ENCODE peak calls at places on chromosomes 7 and 10, in four cellular contexts. G, H, U and J are unnamed samples.

GRCh38 chr7:44251851-44252250 is 51.1 kb downstream of the YKT6 start:
- DNase-seq in G (no peak), H (no peak), U (no peak), J (no peak)

GRCh38 chr7:7664344-7664743 is 23.8 kb downstream of the UMAD1 start:
- DNase-seq in G (no peak), H (no peak), U (no peak), J (peak; percentile 34)

GRCh38 chr10:71725249-71725648 is 5.7 kb upstream of the C10orf105 start:
- DNase-seq in G (no peak), H (no peak), U (no peak), J (no peak)

GRCh38 chr7:68564741-68565140 is 1033.5 kb upstream of the AUTS2 start:
- DNase-seq in G (no peak), H (no peak), U (no peak), J (no peak)

GRCh38 chr7:114939484-114940097 is 17.7 kb downstream of the MDFIC start:
- DNase-seq in G (no peak), H (no peak), U (no peak), J (no peak)

GRCh38 chr10:69861251-69862240 is 59.8 kb downstream of the COL13A1 start:
- DNase-seq in G (no peak), H (peak; percentile 73), U (no peak), J (peak; percentile 86)

GRCh38 chr10:5582736-5583135 is 58.0 kb downstream of the CALML3 start:
- DNase-seq in G (no peak), H (no peak), U (no peak), J (no peak)

GRCh38 chr10:101446947-101447346 is 93.0 kb downstream of the BTRC start:
- DNase-seq in G (no peak), H (no peak), U (no peak), J (no peak)

GRCh38 chr7:44149571-44150465 is 8.7 kb upstream of the MYL7 start:
- DNase-seq in G (no peak), H (peak; percentile 30), U (no peak), J (no peak)

GRCh38 chr10:88545359-88545758 is 37.8 kb downstream of the RNLS start:
- DNase-seq in G (no peak), H (no peak), U (no peak), J (no peak)

GRCh38 chr7:77406421-77406820 is 9.7 kb downstream of the GSAP start:
- DNase-seq in G (no peak), H (no peak), U (no peak), J (no peak)

GRCh38 chr10:117137911-117138642 is at the start of gene VAX1:
- DNase-seq in G (no peak), H (no peak), U (peak; percentile 55), J (no peak)

GRCh38 chr10:78770167-78771090 is 298.3 kb upstream of the ZMIZ1 start:
- DNase-seq in G (no peak), H (no peak), U (no peak), J (no peak)

GRCh38 chr7:12162420-12163113 is 48.5 kb upstream of the TMEM106B start:
- DNase-seq in G (no peak), H (peak; percentile 78), U (no peak), J (peak; percentile 55)

GRCh38 chr7:16657656-16658279 is 11.8 kb downstream of the BZW2 start:
- DNase-seq in G (no peak), H (peak; percentile 94), U (peak; percentile 50), J (peak; percentile 93)

GRCh38 chr7:93359520-93360198 is 127.5 kb downstream of the VPS50 start:
- DNase-seq in G (no peak), H (no peak), U (no peak), J (no peak)

GRCh38 chr10:50275650-50276235 is 24.4 kb upstream of the ASAH2 start:
- DNase-seq in G (peak; percentile 14), H (peak; percentile 7), U (peak; percentile 60), J (peak; percentile 10)

GRCh38 chr10:14024349-14025202 is 306.1 kb downstream of the FRMD4A start:
- DNase-seq in G (no peak), H (no peak), U (no peak), J (no peak)

GRCh38 chr10:116324227-116324950 is at the start of gene CCDC172:
- DNase-seq in G (no peak), H (no peak), U (peak; percentile 43), J (no peak)

GRCh38 chr7:150402671-150403321 is 23.7 kb downstream of the ZNF775 start:
- DNase-seq in G (no peak), H (no peak), U (no peak), J (no peak)

GRCh38 chr10:36463390-36463789 is 662.0 kb upstream of the ANKRD30A start:
- DNase-seq in G (no peak), H (no peak), U (no peak), J (no peak)

GRCh38 chr10:130757821-130758489 is 553.6 kb downstream of the TCERG1L start:
- DNase-seq in G (no peak), H (no peak), U (no peak), J (no peak)

GRCh38 chr7:96952974-96953391 is 52.4 kb upstream of the DLX6 start:
- DNase-seq in G (no peak), H (peak; percentile 15), U (no peak), J (no peak)

GRCh38 chr10:94344522-94345122 is 18.1 kb downstream of the NOC3L start:
- DNase-seq in G (no peak), H (no peak), U (no peak), J (no peak)

GRCh38 chr7:100490483-100491191 is 6.9 kb downstream of the NYAP1 start:
- DNase-seq in G (no peak), H (no peak), U (no peak), J (no peak)

GRCh38 chr10:15824498-15824897 is 35.8 kb downstream of the MINDY3 start:
- DNase-seq in G (no peak), H (peak; percentile 44), U (no peak), J (peak; percentile 39)

GRCh38 chr7:44191171-44191570 is 1.9 kb upstream of the GCK start:
- DNase-seq in G (no peak), H (no peak), U (no peak), J (no peak)

GRCh38 chr7:139456511-139456910 is 27.0 kb downstream of the KLRG2 start:
- DNase-seq in G (no peak), H (no peak), U (no peak), J (no peak)

GRCh38 chr10:77846718-77847311 is 79.7 kb downstream of the DLG5 start:
- DNase-seq in G (peak; percentile 72), H (peak; percentile 66), U (peak; percentile 84), J (peak; percentile 74)

GRCh38 chr7:151851160-151851751 is 25.7 kb downstream of the PRKAG2 start:
- DNase-seq in G (no peak), H (no peak), U (no peak), J (no peak)

GRCh38 chr7:32914186-32914585 is 22.6 kb upstream of the KBTBD2 start:
- DNase-seq in G (no peak), H (no peak), U (peak; percentile 50), J (no peak)
- H3K18ac ChIP-seq in G (no peak overlapping the region), H (no peak overlapping the region), U (no peak overlapping the region), J (no peak overlapping the region)

DNA sequence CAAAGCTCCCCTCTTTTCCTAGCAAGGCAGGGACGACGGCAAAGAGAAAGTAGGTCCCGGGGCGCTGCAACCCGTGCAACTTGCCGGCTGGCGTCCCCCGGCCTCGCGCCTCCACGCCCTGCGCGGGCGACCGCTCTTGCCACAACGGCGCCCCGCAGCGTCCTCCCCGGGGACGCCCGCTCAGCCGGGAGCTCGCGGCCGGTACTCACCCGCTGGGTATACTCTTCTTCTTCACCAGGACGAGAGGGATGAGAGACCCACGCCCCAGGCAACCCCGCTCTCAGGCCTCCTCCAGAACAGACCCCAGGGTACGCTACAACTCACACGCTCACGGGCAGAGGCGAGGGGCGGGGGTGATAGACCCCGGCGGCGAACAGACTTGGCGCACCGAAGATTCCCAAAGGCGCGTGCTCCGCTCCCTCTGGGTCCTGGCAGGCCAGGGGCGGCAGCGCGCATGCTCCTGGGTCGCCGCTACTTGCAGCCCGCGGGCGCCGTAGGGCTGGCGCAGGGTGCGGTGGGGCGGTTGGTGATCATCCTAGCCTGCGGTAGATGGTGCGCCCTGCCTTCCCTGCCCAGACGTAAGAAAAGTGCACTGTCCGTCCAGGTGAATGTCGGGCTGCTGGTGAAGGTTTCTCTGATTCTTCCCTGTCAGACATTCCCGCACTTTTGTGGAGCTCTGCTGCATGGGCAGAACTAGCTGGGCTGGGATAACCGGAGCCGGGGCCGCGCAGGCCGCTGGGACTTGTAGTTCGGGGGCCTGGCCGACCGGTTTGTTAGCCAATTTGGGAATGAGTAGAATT is at the start of gene CC2D2B:
- DNase-seq in G (peak; percentile 82), H (peak; percentile 74), U (peak; percentile 90), J (peak; percentile 88)
- H3K18ac ChIP-seq in G (peak within 1 kb of the TSS; percentile 93), H (no peak within 1 kb of the TSS), U (peak within 1 kb of the TSS; percentile 84), J (peak within 1 kb of the TSS; percentile 48)

GRCh38 chr7:123750389-123751230 is 1.8 kb upstream of the WASL start:
- DNase-seq in G (no peak), H (no peak), U (no peak), J (no peak)

GRCh38 chr7:123747620-123748141 is 1.1 kb downstream of the WASL start:
- DNase-seq in G (peak; percentile 46), H (peak; percentile 88), U (peak; percentile 79), J (peak; percentile 90)

GRCh38 chr7:123748171-123748733 is 551 bp downstream of the WASL start:
- DNase-seq in G (peak; percentile 27), H (peak; percentile 28), U (peak; percentile 37), J (peak; percentile 58)

GRCh38 chr7:123749537-123749857 is 694 bp upstream of the WASL start:
- DNase-seq in G (no peak), H (peak; percentile 67), U (no peak), J (peak; percentile 90)

GRCh38 chr7:123748734-123749536 is at the start of gene WASL:
- DNase-seq in G (peak; percentile 93), H (peak; percentile 85), U (peak; percentile 92), J (peak; percentile 91)
- H3K18ac ChIP-seq in G (peak within 1 kb of the TSS; percentile 96), H (peak within 1 kb of the TSS; percentile 63), U (peak within 1 kb of the TSS; percentile 90), J (peak within 1 kb of the TSS; percentile 95)

GRCh38 chr7:101999420-101999819 is 182.0 kb downstream of the CUX1 start:
- DNase-seq in G (no peak), H (no peak), U (no peak), J (no peak)
- H3K18ac ChIP-seq in G (peak overlapping the region; percentile 59), H (no peak overlapping the region), U (no peak overlapping the region), J (no peak overlapping the region)

DNA sequence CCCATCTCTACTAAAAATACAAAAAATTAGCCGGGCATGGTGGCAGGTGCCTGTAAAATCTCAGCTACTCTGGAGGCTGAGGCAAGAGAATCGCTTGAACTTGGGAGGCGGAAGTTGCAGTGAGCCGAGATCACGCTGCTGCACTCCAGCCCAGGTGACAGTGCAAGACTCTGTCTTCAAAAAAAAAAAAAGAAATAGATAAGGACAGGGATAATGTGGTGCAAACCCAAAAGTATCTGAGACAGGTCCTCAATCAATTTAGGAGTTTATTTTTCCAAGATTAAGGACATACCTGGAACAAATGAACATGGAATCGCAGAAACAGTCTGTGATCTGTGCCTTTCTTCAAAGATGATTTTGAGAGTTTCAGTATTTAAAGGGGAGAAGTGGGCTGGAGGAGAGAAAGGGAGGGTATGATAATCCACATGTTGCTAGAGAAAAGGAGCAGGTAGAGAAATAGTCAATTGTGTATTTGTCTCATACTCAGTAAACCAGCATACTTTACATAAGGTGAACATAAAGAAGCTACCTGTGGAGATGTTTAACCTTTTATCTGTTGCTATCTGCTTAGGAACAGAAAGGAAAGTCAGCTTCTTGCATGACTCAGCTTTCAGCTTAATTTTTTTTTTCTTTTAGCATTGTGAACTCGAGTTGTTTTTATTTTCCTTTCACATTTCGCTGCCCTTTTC is 4.9 kb upstream of the MTPN start:
- DNase-seq in G (no peak), H (no peak), U (no peak), J (no peak)
- H3K18ac ChIP-seq in G (no peak overlapping the region), H (no peak overlapping the region), U (no peak overlapping the region), J (no peak overlapping the region)